ENCODE peak calls at places on chromosomes 4 and X, in four cellular contexts. C, H, J and P are unnamed samples.

GRCh38 chr4:10063544-10064300 is 42.4 kb upstream of the SLC2A9 start:
- DNase-seq in C (peak), H (peak), J (no peak), P (peak)

GRCh38 chrX:13638826-13639225 is 14.1 kb upstream of the TCEANC start:
- DNase-seq in C (no peak), H (no peak), J (no peak), P (no peak)

GRCh38 chr4:77500801-77501200 is 104.8 kb upstream of the CXCL13 start:
- DNase-seq in C (peak), H (no peak), J (no peak), P (no peak)

GRCh38 chrX:101208152-101208905 is 11.3 kb upstream of the DRP2 start:
- DNase-seq in C (peak), H (no peak), J (no peak), P (no peak)

GRCh38 chr4:80035336-80035735 is 37.7 kb downstream of the ANTXR2 start:
- DNase-seq in C (no peak), H (no peak), J (no peak), P (no peak)

GRCh38 chr4:126915999-126916625 is 716.6 kb upstream of the INTU start:
- DNase-seq in C (no peak), H (peak), J (no peak), P (no peak)

GRCh38 chr4:6281436-6282144 is 11.9 kb downstream of the WFS1 start:
- DNase-seq in C (no peak), H (no peak), J (no peak), P (no peak)

GRCh38 chr4:56004235-56004634 is 55.5 kb downstream of the CEP135 start:
- DNase-seq in C (no peak), H (no peak), J (no peak), P (no peak)

GRCh38 chr4:116866116-116866515 is 219.3 kb downstream of the TRAM1L1 start:
- DNase-seq in C (no peak), H (no peak), J (no peak), P (no peak)

GRCh38 chr4:112127736-112128322 is 17.4 kb upstream of the FAM241A start:
- DNase-seq in C (peak), H (no peak), J (no peak), P (no peak)